ENCODE peak calls at places on chromosomes 5 and 9, in ten cellular contexts. C, G, U, K, L, W, I, Q, N and J are unnamed samples. For H3K36me3, the result is how much of the 10 kb centered on the place peaks cover.

GRCh38 chr9:129938291-129938979 is 103.2 kb downstream of the USP20 start:
- DNase-seq in C (peak), G (no peak), U (no peak), K (no peak), L (no peak), W (no peak), I (no peak), Q (no peak), N (no peak), J (peak)

GRCh38 chr5:139246394-139246793 is 47.1 kb upstream of the MATR3 start:
- DNase-seq in C (peak), G (no peak), U (peak), K (peak), L (no peak), W (no peak), I (no peak), Q (no peak), N (peak), J (peak)

GRCh38 chr9:130480673-130481072 is 35.9 kb downstream of the ASS1 start:
- DNase-seq in C (no peak), G (no peak), U (no peak), K (peak), L (peak), W (no peak), I (no peak), Q (peak), N (no peak), J (no peak)

GRCh38 chr9:86807577-86807976 is 139.7 kb downstream of the GAS1 start:
- DNase-seq in C (no peak), G (no peak), U (no peak), K (no peak), L (peak), W (no peak), I (no peak), Q (no peak), N (no peak), J (no peak)

GRCh38 chr5:130023604-130024003 is 119.3 kb downstream of the CHSY3 start:
- DNase-seq in C (no peak), G (no peak), U (no peak), K (no peak), L (no peak), W (no peak), I (no peak), Q (no peak), N (no peak), J (no peak)

GRCh38 chr9:133955821-133956411 is 36.2 kb downstream of the VAV2 start:
- DNase-seq in C (no peak), G (no peak), U (peak), K (peak), L (peak), W (peak), I (no peak), Q (peak), N (no peak), J (no peak)

GRCh38 chr5:144467795-144468194 is 297.1 kb downstream of the KCTD16 start:
- DNase-seq in C (peak), G (no peak), U (no peak), K (peak), L (peak), W (peak), I (no peak), Q (no peak), N (no peak), J (peak)

GRCh38 chr5:11609570-11610322 is 294.5 kb downstream of the CTNND2 start:
- DNase-seq in C (no peak), G (peak), U (no peak), K (no peak), L (no peak), W (peak), I (no peak), Q (no peak), N (no peak), J (no peak)

GRCh38 chr9:70218767-70219166 is 40.0 kb upstream of the SMC5 start:
- DNase-seq in C (no peak), G (no peak), U (no peak), K (no peak), L (no peak), W (no peak), I (no peak), Q (no peak), N (no peak), J (no peak)

GRCh38 chr5:14581891-14582796 is 552 bp downstream of the OTULINL start:
- DNase-seq in C (peak), G (peak), U (peak), K (peak), L (peak), W (peak), I (no peak), Q (peak), N (peak), J (peak)

DNA sequence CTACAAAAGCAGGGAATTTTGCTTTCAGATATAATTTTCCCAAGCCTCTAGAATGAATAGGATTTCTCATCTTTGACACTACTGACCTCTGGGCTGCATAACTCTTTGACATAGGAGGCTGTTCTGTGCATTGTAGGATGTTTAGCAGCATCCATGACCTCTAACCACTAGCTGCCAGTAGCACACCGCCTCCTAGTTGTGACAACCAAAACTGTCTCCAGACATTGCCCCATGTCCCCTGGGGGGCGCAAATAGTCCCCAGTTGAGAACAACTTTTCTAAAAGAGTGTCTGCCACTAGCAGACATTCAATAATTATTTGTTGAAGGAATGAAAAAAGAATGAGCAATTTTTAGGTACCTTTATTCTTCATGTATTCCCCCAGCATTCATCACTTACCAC is 51.8 kb downstream of the POU4F3 start:
- DNase-seq in C (peak), G (no peak), U (no peak), K (peak), L (no peak), W (no peak), I (no peak), Q (no peak), N (no peak), J (no peak)
- TF ChIP-seq CTCF in C (peak), G (no peak), U (no peak), K (peak), L (no peak), W (no peak), I (no peak), Q (no peak), N (no peak), J (peak)

DNA sequence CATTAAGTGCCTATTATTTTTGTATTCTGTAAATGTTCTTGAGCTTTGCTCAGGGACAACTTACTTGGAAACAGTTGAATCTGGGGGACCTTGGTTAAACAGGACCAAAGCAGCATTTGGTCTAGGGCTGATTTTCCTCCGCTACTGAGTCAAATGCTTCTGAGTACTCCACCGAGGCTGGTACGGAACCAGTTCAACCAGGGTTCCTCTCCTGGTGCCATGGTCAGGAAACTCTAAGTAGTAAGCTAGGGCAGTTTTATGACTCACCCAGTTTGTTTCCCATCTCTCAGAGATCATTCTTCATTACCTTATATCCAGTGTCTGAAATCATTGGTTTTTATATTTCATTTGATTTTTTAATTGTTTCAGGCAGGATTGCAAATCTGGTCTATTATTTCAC is 111.9 kb upstream of the TNFAIP8 start:
- DNase-seq in C (peak), G (no peak), U (no peak), K (no peak), L (no peak), W (no peak), I (no peak), Q (no peak), N (no peak), J (no peak)
- H3K27ac ChIP-seq in C (no peak), G (no peak), U (no peak), K (no peak), L (no peak), W (no peak), I (no peak), Q (no peak), N (no peak), J (no peak)

GRCh38 chr5:177433658-177434217 is 7.3 kb downstream of the GRK6 start:
- DNase-seq in C (no peak), G (no peak), U (no peak), K (no peak), L (no peak), W (no peak), I (no peak), Q (peak), N (no peak), J (no peak)
- H3K36me3 ChIP-seq in C (under half), G (under half), U (half or more), K (under half), L (under half), W (half or more), I (half or more), Q (half or more), N (half or more), J (half or more)

GRCh38 chr9:127633216-127633615 is 21.1 kb downstream of the STXBP1 start:
- DNase-seq in C (no peak), G (no peak), U (no peak), K (no peak), L (no peak), W (no peak), I (no peak), Q (peak), N (peak), J (no peak)

GRCh38 chr9:127626752-127627493 is 14.8 kb downstream of the STXBP1 start:
- DNase-seq in C (no peak), G (no peak), U (no peak), K (no peak), L (no peak), W (no peak), I (no peak), Q (no peak), N (no peak), J (no peak)

GRCh38 chr9:127628644-127629467 is 16.8 kb downstream of the STXBP1 start:
- DNase-seq in C (no peak), G (peak), U (no peak), K (no peak), L (no peak), W (peak), I (no peak), Q (no peak), N (peak), J (no peak)

GRCh38 chr9:127627494-127627855 is 15.4 kb downstream of the STXBP1 start:
- DNase-seq in C (no peak), G (no peak), U (no peak), K (no peak), L (no peak), W (no peak), I (no peak), Q (no peak), N (no peak), J (no peak)

DNA sequence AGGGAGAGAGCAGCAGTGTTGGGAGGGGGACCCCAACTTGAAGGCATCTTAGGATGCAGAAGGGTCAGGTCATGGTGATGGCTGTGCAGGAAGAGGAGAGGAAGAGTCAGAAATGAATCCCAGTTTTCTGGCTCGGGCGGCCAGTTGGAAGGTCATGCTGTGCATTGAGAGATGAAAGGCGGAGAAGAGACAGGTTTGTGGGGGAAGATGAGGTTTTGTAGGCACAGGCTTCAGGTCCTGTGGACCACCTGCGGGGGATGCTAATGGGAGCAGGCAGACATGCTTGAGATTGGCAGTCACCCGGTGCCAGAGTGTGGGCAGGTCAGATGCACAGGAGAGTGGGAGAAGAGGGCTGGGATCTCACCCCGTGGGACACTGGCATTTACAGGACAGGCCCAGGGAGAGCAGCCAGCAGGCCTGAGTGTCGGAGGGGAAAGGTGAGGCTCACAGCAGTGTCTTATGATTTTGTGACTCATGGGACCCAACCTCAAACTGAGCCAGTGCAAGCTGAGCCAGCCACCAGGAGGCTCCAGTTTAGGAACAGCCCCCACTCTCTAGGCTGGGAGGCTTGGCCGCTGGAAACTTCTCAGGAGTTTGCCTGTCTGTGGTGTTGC is 17.5 kb downstream of the STXBP1 start:
- DNase-seq in C (peak), G (no peak), U (no peak), K (peak), L (no peak), W (no peak), I (no peak), Q (no peak), N (peak), J (no peak)
- TF ChIP-seq CTCF in C (peak), G (no peak), U (no peak), K (peak), L (peak), W (peak), I (no peak), Q (no peak), N (peak), J (peak)

GRCh38 chr9:745761-746414 is 95.6 kb upstream of the DMRT1 start:
- DNase-seq in C (no peak), G (no peak), U (no peak), K (no peak), L (no peak), W (no peak), I (no peak), Q (no peak), N (no peak), J (no peak)
- H3K27ac ChIP-seq in C (no peak), G (peak), U (no peak), K (no peak), L (no peak), W (no peak), I (peak), Q (no peak), N (no peak), J (no peak)

GRCh38 chr5:92808474-92808873 is 772.5 kb downstream of the NR2F1-AS1 start:
- DNase-seq in C (no peak), G (no peak), U (no peak), K (no peak), L (no peak), W (no peak), I (no peak), Q (no peak), N (no peak), J (no peak)
- H3K36me3 ChIP-seq in C (under half), G (under half), U (under half), K (under half), L (under half), W (under half), I (under half), Q (under half), N (under half), J (under half)

DNA sequence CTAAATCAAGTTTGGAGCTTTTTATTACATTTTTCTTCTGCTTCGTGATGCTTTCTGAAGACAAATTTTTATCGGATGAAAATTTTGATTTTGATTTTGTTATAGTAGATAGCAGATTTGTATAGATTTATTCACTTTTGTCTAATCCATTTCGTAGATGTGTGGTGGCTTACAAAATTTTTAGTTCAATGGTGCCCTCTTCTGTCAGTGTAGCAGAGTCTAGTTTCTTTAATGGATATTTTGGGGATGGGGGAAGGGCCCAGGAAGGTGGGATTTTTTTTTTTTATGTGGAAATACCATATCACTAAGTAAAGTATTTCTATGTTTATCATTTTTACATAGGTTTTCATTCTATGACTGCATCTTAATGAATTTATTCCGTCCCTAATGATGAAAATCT is 259.9 kb upstream of the TARS1 start:
- DNase-seq in C (peak), G (no peak), U (no peak), K (no peak), L (peak), W (no peak), I (no peak), Q (no peak), N (no peak), J (peak)
- TF ChIP-seq CTCF in C (peak), G (no peak), U (peak), K (peak), L (peak), W (peak), I (peak), Q (no peak), N (peak), J (peak)

GRCh38 chr9:68704498-68704803 is 589 bp upstream of the PIP5K1B start:
- DNase-seq in C (no peak), G (no peak), U (no peak), K (no peak), L (peak), W (no peak), I (no peak), Q (no peak), N (no peak), J (no peak)

GRCh38 chr9:68706579-68707201 is 1.6 kb downstream of the PIP5K1B start:
- DNase-seq in C (no peak), G (no peak), U (no peak), K (no peak), L (peak), W (no peak), I (no peak), Q (no peak), N (no peak), J (no peak)

GRCh38 chr9:68704804-68705635 is at the start of gene PIP5K1B:
- DNase-seq in C (peak), G (peak), U (peak), K (peak), L (peak), W (peak), I (no peak), Q (peak), N (peak), J (peak)

GRCh38 chr9:68708089-68708488 is 3.0 kb downstream of the PIP5K1B start:
- DNase-seq in C (no peak), G (no peak), U (no peak), K (no peak), L (no peak), W (no peak), I (no peak), Q (no peak), N (no peak), J (no peak)

GRCh38 chr9:68705636-68706578 is 867 bp downstream of the PIP5K1B start:
- DNase-seq in C (no peak), G (peak), U (no peak), K (peak), L (peak), W (peak), I (no peak), Q (peak), N (no peak), J (no peak)
- H3K27ac ChIP-seq in C (no peak), G (peak), U (peak), K (no peak), L (no peak), W (peak), I (peak), Q (peak), N (peak), J (no peak)

GRCh38 chr9:114311571-114312512 is 11.1 kb upstream of the ORM1 start:
- DNase-seq in C (no peak), G (no peak), U (peak), K (peak), L (no peak), W (no peak), I (no peak), Q (no peak), N (peak), J (no peak)

GRCh38 chr9:114310471-114311450 is 12.1 kb upstream of the ORM1 start:
- DNase-seq in C (no peak), G (no peak), U (no peak), K (peak), L (no peak), W (no peak), I (no peak), Q (no peak), N (peak), J (no peak)

GRCh38 chr9:114308361-114308950 is 14.4 kb upstream of the ORM1 start:
- DNase-seq in C (no peak), G (no peak), U (no peak), K (peak), L (no peak), W (no peak), I (no peak), Q (no peak), N (peak), J (no peak)

GRCh38 chr9:114307323-114308250 is 15.3 kb upstream of the ORM1 start:
- DNase-seq in C (no peak), G (no peak), U (no peak), K (peak), L (no peak), W (no peak), I (no peak), Q (no peak), N (peak), J (peak)

DNA sequence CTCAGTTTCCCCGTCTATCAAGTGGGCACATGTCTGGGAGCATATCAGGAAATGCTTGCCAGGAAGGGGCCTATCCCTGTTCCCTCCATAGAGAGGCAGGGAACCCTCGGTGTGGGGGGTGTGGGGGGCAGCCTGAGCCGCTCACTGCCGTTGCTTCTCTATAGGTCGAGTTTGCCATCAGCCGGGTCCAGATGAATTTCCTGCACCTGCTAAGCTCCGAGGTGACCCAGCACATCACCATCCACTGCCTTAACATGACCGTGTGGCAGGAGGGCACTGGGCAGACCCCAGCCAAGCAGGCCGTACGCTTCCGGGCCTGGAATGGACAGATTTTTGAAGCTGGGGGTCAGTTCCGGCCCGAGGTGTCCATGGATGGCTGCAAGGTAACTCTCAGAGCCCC is 13.8 kb upstream of the ORM1 start:
- DNase-seq in C (no peak), G (no peak), U (no peak), K (no peak), L (no peak), W (no peak), I (no peak), Q (no peak), N (peak), J (no peak)
- H3K36me3 ChIP-seq in C (under half), G (under half), U (under half), K (half or more), L (under half), W (under half), I (under half), Q (under half), N (under half), J (under half)